ENCODE peak calls at places on chromosomes 5 and 9, in eight cellular contexts. R is naive thymus-derived CD4-positive, alpha-beta T cell; J is right lobe of liver; Z is adipocyte; K is Peyer's patch; G is Karpas-422; N is tibial artery; A is ovary. S is an unnamed sample.
A peak's percentile ranks its signal among the peaks of the same experiment; 100 is the strongest.

GRCh38 chr5:95631991-95632675 is 12.2 kb downstream of the GPR150 start:
- DNase-seq in R (peak; percentile 77), J (no peak), Z (peak; percentile 29), K (peak; percentile 25), G (peak; percentile 50), N (no peak), A (no peak), S (peak; percentile 82)

GRCh38 chr9:34513567-34514214 is 9.1 kb downstream of the ENHO start:
- DNase-seq in R (no peak), J (peak; percentile 28), Z (no peak), K (no peak), G (peak; percentile 96), N (peak; percentile 54), A (no peak), S (no peak)

GRCh38 chr9:133683494-133684460 is 47.6 kb downstream of the DBH start:
- DNase-seq in R (peak; percentile 83), J (no peak), Z (no peak), K (peak; percentile 49), G (no peak), N (no peak), A (no peak), S (no peak)

GRCh38 chr9:125984461-125984860 is 237.3 kb downstream of the PBX3 start:
- DNase-seq in R (no peak), J (peak; percentile 17), Z (no peak), K (no peak), G (no peak), N (no peak), A (no peak), S (no peak)

GRCh38 chr5:73179730-73180129 is 6.7 kb downstream of the TMEM174 start:
- DNase-seq in R (no peak), J (no peak), Z (no peak), K (no peak), G (no peak), N (no peak), A (no peak), S (no peak)

GRCh38 chr5:76850543-76851140 is 828 bp downstream of the S100Z start:
- DNase-seq in R (no peak), J (no peak), Z (no peak), K (no peak), G (no peak), N (no peak), A (no peak), S (no peak)

GRCh38 chr9:99414321-99414720 is 192.2 kb downstream of the SEC61B start:
- DNase-seq in R (no peak), J (no peak), Z (no peak), K (no peak), G (no peak), N (no peak), A (no peak), S (no peak)

GRCh38 chr9:126148994-126149393 is 177.6 kb upstream of the MVB12B start:
- DNase-seq in R (no peak), J (no peak), Z (no peak), K (no peak), G (no peak), N (peak; percentile 4), A (no peak), S (no peak)

GRCh38 chr5:106288977-106289376 is 1381.8 kb downstream of the EFNA5 start:
- DNase-seq in R (no peak), J (no peak), Z (peak; percentile 9), K (no peak), G (no peak), N (no peak), A (no peak), S (no peak)

GRCh38 chr9:14221558-14221957 is 92.4 kb downstream of the NFIB start:
- DNase-seq in R (no peak), J (no peak), Z (peak; percentile 87), K (no peak), G (no peak), N (no peak), A (no peak), S (peak; percentile 100)

GRCh38 chr5:178150977-178151734 is 2.5 kb downstream of the NHP2 start:
- DNase-seq in R (no peak), J (no peak), Z (peak; percentile 16), K (no peak), G (no peak), N (no peak), A (no peak), S (no peak)

GRCh38 chr5:58085800-58086199 is 374.1 kb downstream of the PLK2 start:
- DNase-seq in R (no peak), J (no peak), Z (no peak), K (no peak), G (no peak), N (no peak), A (no peak), S (no peak)

GRCh38 chr5:102554728-102555127 is 55.9 kb upstream of the SLCO6A1 start:
- DNase-seq in R (no peak), J (no peak), Z (peak; percentile 69), K (no peak), G (peak; percentile 71), N (no peak), A (no peak), S (no peak)

GRCh38 chr5:95673076-95673475 is 9.7 kb downstream of the SPATA9 start:
- DNase-seq in R (no peak), J (no peak), Z (peak; percentile 63), K (no peak), G (no peak), N (no peak), A (peak; percentile 42), S (no peak)

GRCh38 chr9:121288874-121289553 is 21.1 kb downstream of the GSN start:
- DNase-seq in R (no peak), J (no peak), Z (peak; percentile 78), K (no peak), G (no peak), N (peak; percentile 88), A (peak; percentile 82), S (no peak)

GRCh38 chr5:107535849-107536248 is 134.9 kb downstream of the EFNA5 start:
- DNase-seq in R (no peak), J (no peak), Z (no peak), K (no peak), G (no peak), N (no peak), A (no peak), S (no peak)

GRCh38 chr9:136840877-136841645 is 1.2 kb upstream of the AJM1 start:
- DNase-seq in R (no peak), J (peak; percentile 96), Z (peak; percentile 42), K (no peak), G (peak; percentile 67), N (no peak), A (no peak), S (peak; percentile 76)

GRCh38 chr5:163580516-163580915 is 75.1 kb downstream of the MAT2B start:
- DNase-seq in R (no peak), J (no peak), Z (no peak), K (no peak), G (no peak), N (no peak), A (no peak), S (no peak)

GRCh38 chr5:60495644-60496520 is 204.1 kb downstream of the DEPDC1B start:
- DNase-seq in R (no peak), J (no peak), Z (no peak), K (no peak), G (no peak), N (no peak), A (no peak), S (no peak)

GRCh38 chr9:121984726-121985402 is 108.2 kb downstream of the TTLL11 start:
- DNase-seq in R (no peak), J (no peak), Z (peak; percentile 79), K (no peak), G (no peak), N (peak; percentile 66), A (no peak), S (peak; percentile 53)

GRCh38 chr5:1439388-1440097 is 5.7 kb downstream of the SLC6A3 start:
- DNase-seq in R (no peak), J (no peak), Z (no peak), K (no peak), G (no peak), N (peak; percentile 47), A (no peak), S (no peak)

GRCh38 chr5:123157797-123158528 is 68.9 kb downstream of the PRDM6 start:
- DNase-seq in R (no peak), J (no peak), Z (peak; percentile 80), K (no peak), G (no peak), N (no peak), A (no peak), S (peak; percentile 46)

GRCh38 chr9:95808001-95808400 is 67.5 kb upstream of the ERCC6L2 start:
- DNase-seq in R (no peak), J (no peak), Z (peak; percentile 71), K (no peak), G (no peak), N (no peak), A (no peak), S (no peak)

GRCh38 chr5:68962632-68963484 is 131.0 kb upstream of the SLC30A5 start:
- DNase-seq in R (no peak), J (peak; percentile 80), Z (peak; percentile 94), K (peak; percentile 19), G (no peak), N (peak; percentile 84), A (peak; percentile 79), S (peak; percentile 44)

GRCh38 chr5:131068893-131069643 is 96.0 kb downstream of the HINT1 start:
- DNase-seq in R (peak; percentile 61), J (no peak), Z (peak; percentile 27), K (peak; percentile 46), G (peak; percentile 44), N (no peak), A (no peak), S (no peak)

DNA sequence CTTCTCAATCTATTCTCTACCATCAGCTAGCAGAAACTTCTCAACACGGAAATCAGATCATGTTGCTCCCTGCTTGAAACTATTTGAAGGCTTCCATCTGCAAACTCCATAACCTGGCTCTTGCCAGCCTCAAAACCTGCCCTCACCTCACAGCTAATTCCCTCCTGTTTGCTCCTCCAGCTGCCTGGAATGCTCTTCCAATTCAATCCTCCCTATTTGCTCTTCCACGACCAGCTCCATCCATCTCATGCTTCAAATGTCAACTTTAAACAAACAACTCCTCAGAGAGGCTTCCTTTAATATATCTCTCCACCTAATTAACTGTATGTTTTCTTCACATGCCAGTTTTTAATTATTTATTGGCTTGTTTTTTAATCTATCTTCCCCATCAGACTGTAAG is 1.5 kb downstream of the PLAA start:
- DNase-seq in R (no peak), J (no peak), Z (peak; percentile 18), K (no peak), G (no peak), N (no peak), A (no peak), S (no peak)
- H3K4me3 ChIP-seq in R (peak overlapping the region; percentile 100), J (no peak overlapping the region), Z (peak overlapping the region; percentile 94), K (no peak overlapping the region), G (peak overlapping the region; percentile 83), N (peak overlapping the region; percentile 97), A (peak overlapping the region; percentile 74), S (peak overlapping the region; percentile 95)

GRCh38 chr9:93750045-93750444 is 173.7 kb downstream of the PHF2 start:
- DNase-seq in R (no peak), J (no peak), Z (no peak), K (no peak), G (no peak), N (no peak), A (no peak), S (no peak)
- H3K9me3 ChIP-seq in R (no peaks in the 10 kb centered on the region), J (no peaks in the 10 kb centered on the region), Z (peaks cover 32% of the 10 kb centered on the region), K (no peaks in the 10 kb centered on the region), G (peaks cover 12% of the 10 kb centered on the region), N (peaks cover 33% of the 10 kb centered on the region), A (no peaks in the 10 kb centered on the region), S (peaks cover 2% of the 10 kb centered on the region)

GRCh38 chr5:59354811-59355210 is 538.7 kb downstream of the PDE4D start:
- DNase-seq in R (no peak), J (no peak), Z (no peak), K (no peak), G (no peak), N (no peak), A (no peak), S (no peak)
- H3K4me3 ChIP-seq in R (no peak overlapping the region), J (no peak overlapping the region), Z (no peak overlapping the region), K (no peak overlapping the region), G (no peak overlapping the region), N (no peak overlapping the region), A (no peak overlapping the region), S (no peak overlapping the region)

GRCh38 chr5:179410291-179411160 is 65.3 kb upstream of the ADAMTS2 start:
- DNase-seq in R (no peak), J (peak; percentile 41), Z (no peak), K (no peak), G (no peak), N (no peak), A (no peak), S (no peak)
- H3K9me3 ChIP-seq in R (no peaks in the 10 kb centered on the region), J (no peaks in the 10 kb centered on the region), Z (peaks cover under 1% of the 10 kb centered on the region), K (no peaks in the 10 kb centered on the region), G (no peaks in the 10 kb centered on the region), N (no peaks in the 10 kb centered on the region), A (no peaks in the 10 kb centered on the region), S (no peaks in the 10 kb centered on the region)